ENCODE peak calls at places on chromosomes 13 and 19, in six cellular contexts. Q is HTR-8/SVneo; H is stimulated activated naive CD4-positive, alpha-beta T cell; U is M059J; D is heart left ventricle; F is putamen. G is an unnamed sample.

GRCh38 chr19:12689581-12690216 is 1.9 kb downstream of the GNG14 start:
- DNase-seq in F (no peak), Q (no peak), H (no peak), D (no peak), U (no peak), G (no peak)

GRCh38 chr19:11617207-11618062 is 20.2 kb downstream of the ZNF627 start:
- DNase-seq in F (no peak), H (no peak), U (no peak), Q (no peak), D (no peak), G (no peak)

GRCh38 chr19:33821871-33822270 is 25.2 kb downstream of the KCTD15 start:
- DNase-seq in F (no peak), Q (no peak), U (peak; percentile 18), H (no peak), D (peak; percentile 1), G (no peak)

GRCh38 chr19:2381151-2381822 is 21.2 kb downstream of the TMPRSS9 start:
- DNase-seq in Q (no peak), F (peak; percentile 97), U (peak; percentile 29), H (no peak), D (no peak), G (no peak)

GRCh38 chr19:52219611-52220010 is 29.8 kb downstream of the PPP2R1A start:
- DNase-seq in U (no peak), Q (no peak), D (no peak), F (no peak), H (no peak), G (no peak)

GRCh38 chr19:42396248-42396541 is 6.1 kb upstream of the CNFN start:
- DNase-seq in F (no peak), H (no peak), Q (no peak), U (no peak), D (no peak), G (no peak)

GRCh38 chr13:87129602-87130300 is 541.4 kb upstream of the SLITRK5 start:
- DNase-seq in F (no peak), U (peak; percentile 42), Q (no peak), D (no peak), H (no peak), G (no peak)

GRCh38 chr13:50882816-50883215 is 26.8 kb upstream of the RNASEH2B start:
- DNase-seq in Q (no peak), D (no peak), H (no peak), U (no peak), F (no peak), G (no peak)

GRCh38 chr19:49829200-49829599 is 11.1 kb downstream of the MED25 start:
- DNase-seq in F (no peak), H (no peak), Q (no peak), D (no peak), U (no peak), G (no peak)

GRCh38 chr13:36887758-36888521 is 32.1 kb downstream of the SMAD9 start:
- DNase-seq in Q (no peak), F (no peak), H (no peak), U (no peak), D (no peak), G (no peak)

GRCh38 chr13:33611016-33611805 is 206.7 kb upstream of the RFC3 start:
- DNase-seq in H (no peak), D (peak; percentile 72), Q (no peak), U (peak; percentile 78), F (peak; percentile 80), G (peak; percentile 10)

GRCh38 chr19:44592451-44592890 is 20.9 kb upstream of the IGSF23 start:
- DNase-seq in F (no peak), Q (no peak), D (no peak), H (no peak), U (peak; percentile 56), G (no peak)

GRCh38 chr19:7989071-7989575 is 16.3 kb downstream of the ELAVL1 start:
- DNase-seq in D (no peak), Q (no peak), H (no peak), U (peak; percentile 52), F (no peak), G (no peak)

GRCh38 chr19:40798997-40799557 is at the start of gene EGLN2:
- DNase-seq in H (no peak), F (no peak), Q (no peak), D (no peak), U (no peak), G (no peak)

GRCh38 chr19:50658438-50659317 is 9.4 kb downstream of the C19orf81 start:
- DNase-seq in F (peak; percentile 86), H (peak; percentile 37), D (peak; percentile 83), Q (peak; percentile 96), U (peak; percentile 55), G (peak; percentile 39)

GRCh38 chr19:14073925-14074838 is 1.6 kb downstream of the MISP3 start:
- DNase-seq in Q (peak; percentile 45), H (no peak), U (peak; percentile 39), D (no peak), F (no peak), G (peak; percentile 78)

GRCh38 chr13:59230484-59231264 is 933.1 kb downstream of the DIAPH3 start:
- DNase-seq in Q (no peak), F (no peak), U (no peak), H (no peak), D (no peak), G (no peak)

G was measured in transverse colon.